ENCODE peak calls at places on chromosomes 13 and 19, in nine cellular contexts. X, V, B, M, F, J, L, I and K are unnamed samples.

GRCh38 chr13:38421590-38422560 is 72.2 kb downstream of the UFM1 start:
- DNase-seq in L (no peak), M (no peak), V (no peak), J (no peak), F (no peak), X (no peak), B (no peak), I (no peak), K (no peak)

GRCh38 chr13:41622545-41623429 is 165.4 kb downstream of the RGCC start:
- DNase-seq in X (no peak), M (peak; percentile 89), I (no peak), B (no peak), F (no peak), L (no peak), V (no peak), J (no peak), K (no peak)

GRCh38 chr19:10256970-10257615 is 5.1 kb downstream of the MRPL4 start:
- DNase-seq in V (no peak), F (no peak), B (no peak), J (no peak), I (no peak), M (no peak), X (no peak), L (no peak), K (no peak)

GRCh38 chr19:44741258-44741731 is 7.2 kb upstream of the BCL3 start:
- DNase-seq in V (no peak), B (no peak), I (no peak), J (no peak), F (no peak), L (no peak), M (no peak), X (no peak), K (no peak)

GRCh38 chr13:101556676-101557121 is 104.2 kb downstream of the ITGBL1 start:
- DNase-seq in M (peak; percentile 37), F (no peak), X (no peak), I (no peak), J (no peak), L (no peak), B (no peak), V (no peak), K (no peak)

GRCh38 chr19:6753178-6754031 is 13.8 kb downstream of the SH2D3A start:
- DNase-seq in X (peak; percentile 89), B (peak; percentile 66), F (peak; percentile 67), V (peak; percentile 91), I (no peak), L (no peak), M (no peak), J (no peak), K (no peak)

GRCh38 chr19:53545271-53546065 is 7.5 kb downstream of the ZNF331 start:
- DNase-seq in M (peak; percentile 78), V (no peak), I (peak; percentile 4), X (peak; percentile 31), B (no peak), F (no peak), L (no peak), J (no peak), K (peak; percentile 36)

GRCh38 chr19:18423258-18424020 is 4.2 kb downstream of the SSBP4 start:
- DNase-seq in V (no peak), I (no peak), J (no peak), F (no peak), M (no peak), L (no peak), B (no peak), X (no peak), K (no peak)

GRCh38 chr19:47094557-47095517 is 18.7 kb downstream of the ZC3H4 start:
- DNase-seq in B (no peak), F (no peak), J (no peak), I (no peak), M (no peak), L (no peak), V (no peak), X (no peak), K (no peak)

GRCh38 chr13:82370306-82370705 is 1512.0 kb downstream of the SLITRK1 start:
- DNase-seq in X (no peak), V (no peak), I (no peak), F (no peak), J (no peak), L (no peak), B (no peak), M (no peak), K (peak; percentile 15)

GRCh38 chr13:39892731-39893293 is 237.3 kb downstream of the COG6 start:
- DNase-seq in M (no peak), L (no peak), B (no peak), X (no peak), F (no peak), J (no peak), I (no peak), V (no peak), K (no peak)

GRCh38 chr13:29886446-29886845 is 36.0 kb upstream of the UBL3 start:
- DNase-seq in L (no peak), I (no peak), J (no peak), V (no peak), X (no peak), F (no peak), M (no peak), B (no peak), K (no peak)

GRCh38 chr19:49883094-49883493 is 5.6 kb downstream of the TBC1D17 start:
- DNase-seq in M (no peak), V (no peak), F (no peak), X (no peak), B (no peak), J (no peak), I (no peak), L (no peak), K (no peak)

GRCh38 chr19:35329323-35329722 is 336 bp downstream of the CD22 start:
- DNase-seq in V (no peak), F (no peak), M (no peak), L (no peak), I (no peak), X (no peak), B (no peak), J (no peak), K (no peak)

GRCh38 chr13:87884874-87885273 is 213.7 kb downstream of the SLITRK5 start:
- DNase-seq in I (peak; percentile 1), V (no peak), L (no peak), B (no peak), J (peak; percentile 4), X (no peak), M (no peak), F (no peak), K (peak; percentile 35)

GRCh38 chr13:30872685-30873443 is 33.2 kb upstream of the MEDAG start:
- DNase-seq in J (no peak), L (peak; percentile 37), I (no peak), X (no peak), F (no peak), M (no peak), V (no peak), B (no peak), K (peak; percentile 46)

GRCh38 chr19:3599776-3600183 is 6.9 kb downstream of the TBXA2R start:
- DNase-seq in J (no peak), B (no peak), M (no peak), L (no peak), X (no peak), V (no peak), F (no peak), I (no peak), K (no peak)

GRCh38 chr19:13441810-13442512 is 64.3 kb downstream of the CACNA1A start:
- DNase-seq in J (no peak), V (no peak), L (no peak), X (peak; percentile 44), F (peak; percentile 23), I (peak; percentile 25), B (peak; percentile 28), M (no peak), K (peak; percentile 56)